ENCODE peak calls at places on chromosomes 7 and 10, in four cellular contexts. U is NCI-H1105; X is activated naive CD8-positive, alpha-beta T cell treated with anti-CD3 and anti-CD28 coated beads for 36 hours; G is pons. F is an unnamed sample.

GRCh38 chr7:20596653-20597052 is 18.8 kb upstream of the ABCB5 start:
- DNase-seq in X (no peak), U (no peak), G (no peak), F (no peak)

GRCh38 chr7:22154130-22154529 is 202.8 kb downstream of the RAPGEF5 start:
- DNase-seq in X (no peak), G (peak), U (no peak), F (no peak)

GRCh38 chr7:133853706-133854276 is 273.3 kb upstream of the LRGUK start:
- DNase-seq in U (peak), X (peak), G (peak), F (peak)

GRCh38 chr7:118280319-118281012 is 56.0 kb downstream of the ANKRD7 start:
- DNase-seq in G (no peak), X (no peak), U (peak), F (peak)

GRCh38 chr10:113680172-113681111 is 730 bp downstream of the CASP7 start:
- DNase-seq in U (no peak), X (peak), G (peak), F (no peak)

GRCh38 chr7:137243741-137244140 is 99.8 kb downstream of the PTN start:
- DNase-seq in X (no peak), U (no peak), G (no peak), F (no peak)

GRCh38 chr10:93461124-93461806 is 20.9 kb downstream of the MYOF start:
- DNase-seq in X (no peak), U (no peak), G (no peak), F (peak)

GRCh38 chr10:24617771-24618396 is 105.8 kb downstream of the ARHGAP21 start:
- DNase-seq in X (peak), G (peak), U (no peak), F (no peak)

GRCh38 chr7:82521906-82522445 is 78.4 kb upstream of the CACNA2D1 start:
- DNase-seq in G (no peak), X (no peak), U (no peak), F (no peak)

GRCh38 chr10:47372726-47373125 is 11.4 kb downstream of the ZNF488 start:
- DNase-seq in X (no peak), G (no peak), U (no peak), F (no peak)

GRCh38 chr7:27165089-27165654 is at the start of gene HOXA9:
- DNase-seq in G (no peak), X (no peak), U (peak), F (no peak)

GRCh38 chr7:4267326-4268039 is 414.6 kb upstream of the FOXK1 start:
- DNase-seq in X (no peak), G (no peak), U (no peak), F (no peak)

GRCh38 chr7:31172071-31172470 is 120.0 kb downstream of the ADCYAP1R1 start:
- DNase-seq in G (no peak), U (no peak), X (no peak), F (no peak)

GRCh38 chr7:138338361-138338760 is 121.7 kb upstream of the TRIM24 start:
- DNase-seq in G (no peak), X (no peak), U (peak), F (peak)